ENCODE peak calls at places on chromosomes 13 and 19, in seven cellular contexts. P is WTC11, D is HEK293T, F is GM12878, W is HCT116, T is HepG2, A is K562. Z is an unnamed sample.

GRCh38 chr19:11420429-11420893 is 1.3 kb upstream of the RGL3 start:
- DNase-seq in D (no peak), A (no peak), T (no peak), W (no peak), F (no peak), P (peak; percentile 35), Z (peak; percentile 63)

GRCh38 chr13:99905814-99906213 is 65.8 kb downstream of the ZIC5 start:
- DNase-seq in A (no peak), F (no peak), T (no peak), D (no peak), W (no peak), P (no peak), Z (no peak)

GRCh38 chr19:37953576-37954303 is 46.7 kb downstream of the SIPA1L3 start:
- DNase-seq in A (no peak), W (no peak), D (no peak), F (no peak), P (no peak), T (no peak), Z (no peak)

GRCh38 chr19:12270854-12271253 is 23.8 kb downstream of the ZNF44 start:
- DNase-seq in A (no peak), T (no peak), P (no peak), W (no peak), F (no peak), D (no peak), Z (no peak)

GRCh38 chr13:111165189-111165588 is 50.1 kb downstream of the ARHGEF7 start:
- DNase-seq in T (no peak), F (no peak), W (no peak), D (no peak), A (no peak), P (no peak), Z (no peak)

GRCh38 chr13:80840313-80840976 is 499.5 kb upstream of the SPRY2 start:
- DNase-seq in D (no peak), T (no peak), P (no peak), A (no peak), F (no peak), W (no peak), Z (no peak)

GRCh38 chr13:72808917-72809500 is 27.1 kb downstream of the PIBF1 start:
- DNase-seq in F (no peak), W (no peak), P (no peak), T (peak; percentile 9), D (peak; percentile 31), A (peak; percentile 9), Z (no peak)

GRCh38 chr19:33064117-33064777 is 441 bp downstream of the RHPN2 start:
- DNase-seq in D (peak; percentile 44), F (no peak), T (no peak), A (peak; percentile 74), P (peak; percentile 78), W (no peak), Z (no peak)

GRCh38 chr13:97853550-97853949 is 99.9 kb upstream of the IPO5 start:
- DNase-seq in A (no peak), P (no peak), W (no peak), T (no peak), F (no peak), D (no peak), Z (no peak)

GRCh38 chr13:97858161-97858560 is 95.3 kb upstream of the IPO5 start:
- DNase-seq in F (no peak), W (no peak), A (no peak), T (no peak), D (no peak), P (no peak), Z (no peak)

GRCh38 chr13:97852181-97852874 is 101.1 kb upstream of the IPO5 start:
- DNase-seq in P (no peak), F (no peak), T (no peak), W (no peak), A (no peak), D (no peak), Z (no peak)

GRCh38 chr13:97855570-97855970 is 97.9 kb upstream of the IPO5 start:
- DNase-seq in T (peak; percentile 55), D (peak; percentile 65), W (peak; percentile 58), P (no peak), A (peak; percentile 54), F (peak; percentile 13), Z (no peak)

DNA sequence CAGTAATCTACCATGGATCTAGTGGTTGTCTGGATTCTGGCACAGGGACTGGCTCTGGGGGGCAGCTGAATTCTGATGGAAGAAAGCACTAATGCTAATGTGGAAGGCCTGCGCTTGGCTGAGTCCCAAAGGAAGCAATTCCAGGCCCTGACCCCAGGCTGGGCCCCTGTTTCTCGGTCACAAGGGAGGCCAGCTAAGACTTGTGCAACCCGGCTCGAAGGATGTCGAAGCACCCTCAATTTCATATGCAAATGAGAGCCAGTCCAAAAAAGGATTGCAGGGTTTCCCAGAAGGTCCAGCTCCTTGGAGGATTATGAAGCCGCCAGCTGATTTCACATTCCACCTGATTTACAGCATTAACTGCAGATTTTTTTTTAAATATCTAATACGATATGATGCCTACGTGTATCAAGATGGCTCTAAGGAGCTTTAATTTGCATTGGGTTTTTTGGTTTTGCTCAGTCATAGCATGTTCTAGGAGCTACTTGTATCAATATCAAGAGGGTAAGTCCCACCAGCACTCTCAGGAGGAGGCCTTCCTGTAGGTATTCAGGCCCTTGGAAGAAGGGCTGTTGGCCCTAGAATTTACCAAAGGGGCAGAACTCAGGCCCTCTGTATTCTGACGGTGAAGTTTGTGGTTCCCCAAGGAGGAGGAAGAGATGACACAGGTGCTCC is 97.3 kb upstream of the IPO5 start:
- DNase-seq in W (no peak), T (no peak), F (no peak), D (no peak), A (no peak), P (peak; percentile 29), Z (no peak)
- TF ChIP-seq SP1 in W (no peak), T (no peak), F (no peak), D (no peak), A (no peak), P (no peak), Z (no peak)

GRCh38 chr19:1418494-1418775 is 11.0 kb downstream of the DAZAP1 start:
- DNase-seq in P (no peak), A (no peak), W (no peak), T (no peak), D (no peak), F (no peak), Z (no peak)

GRCh38 chr19:1417681-1418493 is 10.5 kb downstream of the DAZAP1 start:
- DNase-seq in W (no peak), P (no peak), A (no peak), T (no peak), F (no peak), D (no peak), Z (no peak)

GRCh38 chr19:1417145-1417544 is 9.8 kb downstream of the DAZAP1 start:
- DNase-seq in W (no peak), F (no peak), D (no peak), T (no peak), P (no peak), A (no peak), Z (no peak)

GRCh38 chr19:1418951-1419735 is 11.8 kb downstream of the DAZAP1 start:
- DNase-seq in A (no peak), F (no peak), T (no peak), W (no peak), P (no peak), D (no peak), Z (no peak)

DNA sequence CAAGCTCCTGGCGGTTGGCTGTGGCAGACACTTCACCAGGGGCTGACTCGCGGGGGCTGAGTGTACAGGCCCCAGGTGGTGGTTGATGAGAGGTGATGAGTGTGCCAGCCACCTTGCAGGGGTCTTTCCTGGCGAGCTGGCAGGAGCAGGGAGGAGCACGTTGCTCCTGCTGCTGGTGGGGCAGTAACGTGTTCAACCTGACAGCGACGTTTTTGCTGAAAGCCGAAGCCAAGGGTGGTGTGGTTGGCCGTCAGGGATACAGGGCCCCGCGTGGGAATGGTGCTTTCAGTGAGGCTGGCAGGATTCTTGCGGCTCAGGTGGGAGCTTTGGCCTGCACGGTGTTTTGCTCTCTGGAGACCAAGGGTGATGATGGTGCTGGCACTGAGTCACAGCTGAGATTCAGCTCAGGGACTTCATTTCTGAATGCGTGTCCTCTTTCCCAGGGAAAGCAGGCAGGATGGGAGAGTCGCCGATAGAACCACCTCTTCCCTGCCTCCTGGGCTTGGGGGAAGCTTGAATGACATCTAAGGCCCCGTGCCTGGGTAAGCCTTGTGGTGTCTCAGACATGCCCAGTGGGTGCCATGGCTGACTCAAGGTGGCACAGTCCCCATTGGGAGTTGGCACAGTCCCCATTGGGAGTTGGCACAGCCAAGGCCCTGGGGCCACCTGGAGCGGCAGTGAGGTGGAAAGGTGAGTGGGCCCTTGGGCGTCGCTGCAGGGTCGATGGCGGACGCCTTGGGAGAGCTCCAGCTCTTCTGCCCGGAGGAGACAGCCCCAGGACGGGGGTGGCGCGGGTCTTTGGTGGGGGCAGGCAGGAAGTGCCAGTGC is 8.8 kb downstream of the DAZAP1 start:
- DNase-seq in P (no peak), F (no peak), A (no peak), D (no peak), T (no peak), W (no peak), Z (no peak)
- TF ChIP-seq SP1 in P (no peak), F (no peak), A (no peak), D (no peak), T (no peak), W (no peak), Z (no peak)

DNA sequence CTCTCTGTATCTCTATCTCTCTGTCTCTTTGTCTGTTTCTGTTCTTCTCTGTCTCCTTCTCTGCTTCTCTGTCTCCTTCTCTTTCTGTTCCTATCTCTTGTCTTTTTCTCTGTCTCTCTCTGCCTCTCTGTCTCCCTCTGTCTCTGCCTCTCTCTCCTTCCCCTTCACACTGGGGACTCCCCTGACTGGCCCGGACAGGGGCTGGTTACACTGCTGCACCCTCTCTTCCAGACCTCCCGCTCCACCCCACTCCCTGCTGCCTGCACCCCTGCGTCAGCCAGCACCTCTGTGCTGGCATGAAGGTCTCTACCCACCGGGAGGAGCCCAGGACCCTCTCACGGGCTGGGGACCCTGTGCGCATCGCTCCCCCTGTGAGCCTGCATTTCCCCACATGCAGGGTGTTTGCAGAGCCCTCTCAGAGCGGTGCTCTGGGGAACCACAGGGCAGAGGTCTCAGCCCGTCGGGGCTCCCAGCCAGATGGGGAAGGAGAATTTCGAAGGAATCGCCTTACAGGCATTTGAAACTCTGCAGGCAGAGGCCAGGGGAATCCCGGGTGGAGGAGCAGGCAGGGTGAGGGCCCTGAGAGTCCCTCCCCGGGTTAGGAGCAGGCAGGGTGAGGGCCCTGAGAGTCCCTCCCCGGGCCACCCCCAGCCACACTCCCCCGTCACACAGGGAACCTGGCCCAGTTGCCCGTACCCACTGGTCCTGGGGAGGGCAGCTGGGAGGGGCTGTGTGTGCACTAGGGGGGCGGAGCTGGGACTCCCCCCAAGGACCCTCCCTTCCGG is 16.1 kb upstream of the TCF3 start:
- DNase-seq in F (no peak), T (no peak), P (no peak), D (no peak), W (no peak), A (no peak), Z (no peak)
- TF ChIP-seq SP1 in F (no peak), T (no peak), P (no peak), D (no peak), W (no peak), A (no peak), Z (no peak)

GRCh38 chr19:39099341-39099740 is 15.2 kb downstream of the ACP7 start:
- DNase-seq in T (no peak), P (no peak), W (no peak), F (no peak), A (no peak), D (no peak), Z (no peak)

GRCh38 chr19:39100500-39101166 is 16.5 kb downstream of the ACP7 start:
- DNase-seq in D (no peak), P (no peak), T (no peak), W (no peak), A (no peak), F (no peak), Z (no peak)

GRCh38 chr19:39098365-39099269 is 14.4 kb downstream of the ACP7 start:
- DNase-seq in T (no peak), A (no peak), P (peak; percentile 33), D (no peak), F (no peak), W (no peak), Z (no peak)

GRCh38 chr19:39097299-39097698 is 13.1 kb downstream of the ACP7 start:
- DNase-seq in P (no peak), W (no peak), D (no peak), T (no peak), F (no peak), A (no peak), Z (no peak)

GRCh38 chr19:39097721-39098120 is 13.6 kb downstream of the ACP7 start:
- DNase-seq in A (no peak), D (no peak), T (no peak), P (no peak), W (no peak), F (no peak), Z (no peak)
- TF ChIP-seq SP1 in A (no peak), D (no peak), T (no peak), P (no peak), W (no peak), F (no peak), Z (no peak)

Z was measured in H1.